ENCODE peak calls at places on chromosomes 1 and 21, in five cellular contexts. One of them, this sample, is unnamed.

GRCh38 chr1:169240449-169241242 is 127.0 kb downstream of the NME7 start:
- DNase-seq in breast epithelium: no peak
- DNase-seq in ovary: no peak
- DNase-seq in transverse colon: no peak
- DNase-seq in gastrocnemius medialis: no peak
- DNase-seq in this sample: no peak

GRCh38 chr21:25557170-25557569 is 50.1 kb downstream of the MRPL39 start:
- DNase-seq in gastrocnemius medialis: no peak
- DNase-seq in ovary: no peak
- DNase-seq in breast epithelium: no peak
- DNase-seq in transverse colon: no peak
- DNase-seq in this sample: no peak

GRCh38 chr1:67367370-67368345 is 60.0 kb downstream of the IL12RB2 start:
- DNase-seq in breast epithelium: no peak
- DNase-seq in transverse colon: peak; percentile 14
- DNase-seq in gastrocnemius medialis: peak; percentile 34
- DNase-seq in ovary: peak; percentile 82
- DNase-seq in this sample: peak; percentile 21

GRCh38 chr1:209491496-209491895 is 92.0 kb upstream of the CAMK1G start:
- DNase-seq in breast epithelium: no peak
- DNase-seq in transverse colon: no peak
- DNase-seq in ovary: no peak
- DNase-seq in gastrocnemius medialis: no peak
- DNase-seq in this sample: no peak

GRCh38 chr1:25472494-25472893 is 41.8 kb downstream of the MACO1 start:
- DNase-seq in breast epithelium: no peak
- DNase-seq in transverse colon: no peak
- DNase-seq in ovary: no peak
- DNase-seq in gastrocnemius medialis: no peak
- DNase-seq in this sample: no peak

GRCh38 chr1:145917595-145917994 is 922 bp downstream of the PEX11B start:
- DNase-seq in ovary: no peak
- DNase-seq in transverse colon: no peak
- DNase-seq in breast epithelium: no peak
- DNase-seq in gastrocnemius medialis: peak; percentile 76
- DNase-seq in this sample: no peak

GRCh38 chr1:41738475-41738874 is 180.2 kb downstream of the HIVEP3 start:
- DNase-seq in breast epithelium: no peak
- DNase-seq in transverse colon: no peak
- DNase-seq in gastrocnemius medialis: no peak
- DNase-seq in ovary: no peak
- DNase-seq in this sample: no peak

GRCh38 chr1:211920141-211920572 is 89.6 kb upstream of the LPGAT1 start:
- DNase-seq in gastrocnemius medialis: no peak
- DNase-seq in transverse colon: no peak
- DNase-seq in ovary: no peak
- DNase-seq in breast epithelium: no peak
- DNase-seq in this sample: no peak

GRCh38 chr1:54652172-54652571 is 10.6 kb downstream of the MROH7 start:
- DNase-seq in gastrocnemius medialis: no peak
- DNase-seq in ovary: no peak
- DNase-seq in transverse colon: no peak
- DNase-seq in breast epithelium: no peak
- DNase-seq in this sample: no peak

GRCh38 chr1:47972864-47973437 is 24.2 kb downstream of the TRABD2B start:
- DNase-seq in gastrocnemius medialis: no peak
- DNase-seq in transverse colon: no peak
- DNase-seq in ovary: no peak
- DNase-seq in breast epithelium: no peak
- DNase-seq in this sample: no peak

GRCh38 chr1:47971385-47971784 is 25.8 kb downstream of the TRABD2B start:
- DNase-seq in gastrocnemius medialis: no peak
- DNase-seq in breast epithelium: no peak
- DNase-seq in ovary: no peak
- DNase-seq in transverse colon: no peak
- DNase-seq in this sample: no peak

GRCh38 chr1:47968489-47968888 is 28.7 kb downstream of the TRABD2B start:
- DNase-seq in gastrocnemius medialis: no peak
- DNase-seq in breast epithelium: no peak
- DNase-seq in ovary: no peak
- DNase-seq in transverse colon: no peak
- DNase-seq in this sample: no peak

GRCh38 chr1:47969478-47969877 is 27.7 kb downstream of the TRABD2B start:
- DNase-seq in ovary: no peak
- DNase-seq in breast epithelium: no peak
- DNase-seq in transverse colon: no peak
- DNase-seq in gastrocnemius medialis: no peak
- DNase-seq in this sample: no peak

GRCh38 chr1:47970882-47971281 is 26.3 kb downstream of the TRABD2B start:
- DNase-seq in gastrocnemius medialis: no peak
- DNase-seq in transverse colon: no peak
- DNase-seq in breast epithelium: no peak
- DNase-seq in ovary: no peak
- DNase-seq in this sample: no peak
- H3K4me1 ChIP-seq in gastrocnemius medialis: no peaks in the 10 kb centered on the region
- H3K4me1 ChIP-seq in transverse colon: no peaks in the 10 kb centered on the region
- H3K4me1 ChIP-seq in breast epithelium: no peaks in the 10 kb centered on the region
- H3K4me1 ChIP-seq in ovary: peaks cover 1% of the 10 kb centered on the region
- H3K4me1 ChIP-seq in this sample: no peaks in the 10 kb centered on the region

DNA sequence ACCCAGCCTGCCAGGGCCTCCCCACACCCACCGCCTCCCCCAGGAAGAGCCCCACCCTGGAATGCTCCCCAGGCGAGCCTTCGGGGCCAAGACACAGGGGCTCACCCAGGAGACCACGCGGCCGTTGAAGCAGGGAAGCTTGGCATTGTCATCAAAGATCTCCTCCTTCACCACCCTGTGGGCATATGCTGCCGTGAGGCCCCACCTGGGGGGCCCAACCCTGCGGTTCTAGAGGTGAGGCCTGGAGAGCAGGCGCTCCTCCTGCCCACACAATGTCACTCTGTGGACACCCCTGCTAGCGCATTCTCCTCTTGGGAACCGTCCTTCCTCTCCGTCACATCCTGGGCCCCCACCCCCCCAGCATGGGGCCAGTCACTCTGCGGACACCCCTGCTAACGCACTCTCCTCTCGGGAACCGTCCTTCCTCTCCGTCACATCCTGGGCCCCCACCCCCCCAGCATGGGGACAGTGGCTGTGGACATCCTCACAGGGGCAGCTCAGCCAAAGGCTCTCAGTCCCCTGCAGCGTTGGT is 6.6 kb downstream of the DVL1 start:
- DNase-seq in transverse colon: no peak
- DNase-seq in ovary: no peak
- DNase-seq in gastrocnemius medialis: no peak
- DNase-seq in breast epithelium: no peak
- DNase-seq in this sample: no peak
- H3K27ac ChIP-seq in transverse colon: no peak overlapping the region
- H3K27ac ChIP-seq in ovary: no peak overlapping the region
- H3K27ac ChIP-seq in gastrocnemius medialis: peak overlapping the region; percentile 96
- H3K27ac ChIP-seq in breast epithelium: no peak overlapping the region
- H3K27ac ChIP-seq in this sample: no peak overlapping the region

GRCh38 chr1:77978293-77978968 is 441 bp downstream of the FUBP1 start:
- DNase-seq in breast epithelium: peak; percentile 67
- DNase-seq in transverse colon: peak; percentile 78
- DNase-seq in gastrocnemius medialis: peak; percentile 78
- DNase-seq in ovary: no peak
- DNase-seq in this sample: peak; percentile 56
- TF ChIP-seq POLR2A in breast epithelium: no peak
- TF ChIP-seq POLR2A in transverse colon: peak; percentile 64
- TF ChIP-seq POLR2A in gastrocnemius medialis: no peak
- TF ChIP-seq POLR2A in ovary: no peak
- TF ChIP-seq POLR2A in this sample: peak; percentile 48

DNA sequence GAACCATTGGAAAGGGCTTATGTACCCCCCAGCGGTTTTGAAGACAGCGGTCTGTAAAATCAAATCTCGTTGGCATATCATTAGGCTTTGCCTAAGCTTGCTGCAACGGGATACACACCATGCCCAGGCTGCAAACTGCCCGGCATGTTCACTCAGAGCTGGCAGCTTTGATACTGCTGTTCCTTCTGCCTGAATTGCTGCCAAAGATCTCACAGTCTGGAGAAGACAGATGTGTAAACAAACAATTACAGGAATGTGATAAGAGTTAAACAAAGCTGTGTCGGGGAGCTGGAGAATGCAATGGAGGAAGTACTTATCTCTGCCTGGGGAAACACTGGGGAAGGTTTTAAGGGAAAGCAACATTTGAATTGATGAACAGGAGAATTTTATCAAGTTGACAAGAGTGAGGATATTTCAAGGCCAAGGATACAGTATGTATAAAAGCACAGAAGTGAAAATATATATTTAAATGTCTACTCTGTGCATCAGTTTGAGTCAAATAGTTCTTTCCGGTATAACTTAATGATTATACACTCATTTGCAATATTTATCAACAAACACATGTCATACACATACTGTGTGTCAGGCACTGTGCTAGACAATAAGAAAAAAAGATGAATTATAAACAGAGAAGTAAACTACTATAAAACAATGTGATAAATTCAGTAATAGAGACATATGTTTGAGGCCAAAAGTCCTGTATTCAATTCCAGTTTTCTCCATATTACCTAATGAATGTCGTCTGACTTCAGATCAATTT is 29.9 kb downstream of the CHML start:
- DNase-seq in transverse colon: peak; percentile 35
- DNase-seq in gastrocnemius medialis: no peak
- DNase-seq in ovary: no peak
- DNase-seq in breast epithelium: no peak
- DNase-seq in this sample: no peak
- H3K4me1 ChIP-seq in transverse colon: peaks cover 12% of the 10 kb centered on the region
- H3K4me1 ChIP-seq in gastrocnemius medialis: no peaks in the 10 kb centered on the region
- H3K4me1 ChIP-seq in ovary: peaks cover 3% of the 10 kb centered on the region
- H3K4me1 ChIP-seq in breast epithelium: no peaks in the 10 kb centered on the region
- H3K4me1 ChIP-seq in this sample: no peaks in the 10 kb centered on the region

GRCh38 chr1:228084797-228085196 is 2.3 kb downstream of the ARF1 start:
- DNase-seq in ovary: peak; percentile 23
- DNase-seq in transverse colon: no peak
- DNase-seq in gastrocnemius medialis: no peak
- DNase-seq in breast epithelium: no peak
- DNase-seq in this sample: no peak
- H3K27ac ChIP-seq in ovary: no peak overlapping the region
- H3K27ac ChIP-seq in transverse colon: peak overlapping the region; percentile 93
- H3K27ac ChIP-seq in gastrocnemius medialis: peak overlapping the region; percentile 89
- H3K27ac ChIP-seq in breast epithelium: peak overlapping the region; percentile 98
- H3K27ac ChIP-seq in this sample: peak overlapping the region; percentile 99

GRCh38 chr1:58782308-58783089 is 1.3 kb downstream of the JUN start:
- DNase-seq in ovary: peak; percentile 78
- DNase-seq in transverse colon: peak; percentile 78
- DNase-seq in breast epithelium: peak; percentile 56
- DNase-seq in gastrocnemius medialis: peak; percentile 55
- DNase-seq in this sample: peak; percentile 49

GRCh38 chr1:58779837-58780585 is 3.8 kb downstream of the JUN start:
- DNase-seq in gastrocnemius medialis: peak; percentile 28
- DNase-seq in breast epithelium: peak; percentile 53
- DNase-seq in ovary: peak; percentile 47
- DNase-seq in transverse colon: peak; percentile 77
- DNase-seq in this sample: peak; percentile 61

GRCh38 chr1:58783090-58783992 is 506 bp downstream of the JUN start:
- DNase-seq in gastrocnemius medialis: peak; percentile 51
- DNase-seq in transverse colon: peak; percentile 66
- DNase-seq in ovary: peak; percentile 81
- DNase-seq in breast epithelium: peak; percentile 70
- DNase-seq in this sample: peak; percentile 56

GRCh38 chr1:58780586-58781452 is 3.0 kb downstream of the JUN start:
- DNase-seq in breast epithelium: no peak
- DNase-seq in gastrocnemius medialis: no peak
- DNase-seq in ovary: no peak
- DNase-seq in transverse colon: no peak
- DNase-seq in this sample: no peak

GRCh38 chr1:58781541-58782307 is 2.1 kb downstream of the JUN start:
- DNase-seq in transverse colon: peak; percentile 77
- DNase-seq in breast epithelium: peak; percentile 71
- DNase-seq in gastrocnemius medialis: peak; percentile 77
- DNase-seq in ovary: peak; percentile 91
- DNase-seq in this sample: peak; percentile 82
- TF ChIP-seq POLR2A in transverse colon: peak; percentile 52
- TF ChIP-seq POLR2A in breast epithelium: peak; percentile 49
- TF ChIP-seq POLR2A in gastrocnemius medialis: no peak
- TF ChIP-seq POLR2A in ovary: no peak
- TF ChIP-seq POLR2A in this sample: no peak